ENCODE peak calls at places on chromosomes 12 and 14, in five cellular contexts. Q is natural killer cell, B is GM04504, F is MCF 10A, D is amniotic stem cell. G is an unnamed sample.
A peak's percentile ranks its signal among the peaks of the same experiment; 100 is the strongest.

GRCh38 chr14:32202941-32203882 is at the start of gene RNU6-8:
- DNase-seq in Q (peak; percentile 43), B (no peak), F (peak; percentile 87), D (peak; percentile 71), G (peak; percentile 79)

GRCh38 chr12:127485528-127485927 is 781.4 kb upstream of the TMEM132C start:
- DNase-seq in Q (no peak), B (peak; percentile 80), F (peak; percentile 88), D (peak; percentile 91), G (peak; percentile 86)

GRCh38 chr14:44009642-44010041 is 497.4 kb downstream of the FSCB start:
- DNase-seq in Q (no peak), B (no peak), F (no peak), D (no peak), G (no peak)

GRCh38 chr14:75979641-75980422 is 2.0 kb downstream of the TGFB3 start:
- DNase-seq in Q (no peak), B (no peak), F (no peak), D (no peak), G (no peak)

GRCh38 chr12:20272801-20273200 is 95.5 kb upstream of the PDE3A start:
- DNase-seq in Q (no peak), B (no peak), F (no peak), D (no peak), G (no peak)

GRCh38 chr14:48792376-48793024 is 793.7 kb downstream of the RPS29 start:
- DNase-seq in Q (no peak), B (no peak), F (no peak), D (no peak), G (peak; percentile 29)

GRCh38 chr14:55721353-55721752 is 141.3 kb downstream of the KTN1 start:
- DNase-seq in Q (no peak), B (peak; percentile 58), F (peak; percentile 78), D (no peak), G (peak; percentile 88)

GRCh38 chr14:94575730-94576585 is 5.3 kb upstream of the SERPINA5 start:
- DNase-seq in Q (no peak), B (no peak), F (peak; percentile 61), D (no peak), G (peak; percentile 21)

GRCh38 chr14:23056257-23056955 is 914 bp downstream of the CDH24 start:
- DNase-seq in Q (peak; percentile 67), B (no peak), F (peak; percentile 74), D (no peak), G (peak; percentile 65)

GRCh38 chr12:48104531-48104930 is 1.3 kb downstream of the SENP1 start:
- DNase-seq in Q (no peak), B (no peak), F (no peak), D (no peak), G (no peak)

GRCh38 chr12:75939016-75939642 is 92.4 kb downstream of the PHLDA1 start:
- DNase-seq in Q (no peak), B (no peak), F (no peak), D (no peak), G (peak; percentile 32)

GRCh38 chr14:100555436-100556067 is 31.7 kb downstream of the BEGAIN start:
- DNase-seq in Q (no peak), B (no peak), F (no peak), D (no peak), G (no peak)

GRCh38 chr14:68495101-68495637 is 297.7 kb downstream of the ZFP36L1 start:
- DNase-seq in Q (no peak), B (no peak), F (peak; percentile 28), D (no peak), G (no peak)

GRCh38 chr14:68211421-68211820 is 391.8 kb downstream of the RAD51B start:
- DNase-seq in Q (no peak), B (no peak), F (no peak), D (no peak), G (no peak)

GRCh38 chr14:65333926-65334687 is 78.4 kb upstream of the FUT8 start:
- DNase-seq in Q (no peak), B (peak; percentile 69), F (no peak), D (no peak), G (peak; percentile 86)

GRCh38 chr12:104294845-104295674 is 8.5 kb upstream of the EID3 start:
- DNase-seq in Q (no peak), B (no peak), F (no peak), D (no peak), G (no peak)

GRCh38 chr14:75273272-75274044 is 5.2 kb upstream of the FOS start:
- DNase-seq in Q (no peak), B (peak; percentile 50), F (no peak), D (no peak), G (peak; percentile 93)

GRCh38 chr14:38256358-38256840 is 506 bp upstream of the CLEC14A start:
- DNase-seq in Q (no peak), B (no peak), F (no peak), D (no peak), G (peak; percentile 54)

GRCh38 chr12:74552201-74552600 is 14.6 kb downstream of the ATXN7L3B start:
- DNase-seq in Q (no peak), B (no peak), F (no peak), D (no peak), G (no peak)

GRCh38 chr14:102949801-102950451 is 27.5 kb downstream of the AMN start:
- DNase-seq in Q (no peak), B (peak; percentile 12), F (no peak), D (no peak), G (peak; percentile 63)

G was measured in IMR-90.